ENCODE peak calls at places on chromosomes 1 and 21, in seven cellular contexts. W, R, T, A, E, B and D are unnamed samples.
A peak's percentile ranks its signal among the peaks of the same experiment; 100 is the strongest.

GRCh38 chr1:184060316-184060715 is 8.8 kb downstream of the TSEN15 start:
- DNase-seq in W (no peak), R (no peak), T (no peak), A (no peak), E (no peak), B (no peak), D (no peak)

GRCh38 chr21:42317826-42318746 is 2.9 kb upstream of the TFF3 start:
- DNase-seq in W (no peak), R (no peak), T (no peak), A (no peak), E (no peak), B (no peak), D (no peak)

GRCh38 chr1:166888710-166889109 is 12.6 kb upstream of the TADA1 start:
- DNase-seq in W (peak; percentile 23), R (no peak), T (no peak), A (no peak), E (peak; percentile 36), B (no peak), D (no peak)

GRCh38 chr1:67937651-67938050 is 104.4 kb upstream of the GNG12 start:
- DNase-seq in W (no peak), R (no peak), T (no peak), A (no peak), E (no peak), B (no peak), D (no peak)

GRCh38 chr1:53687426-53687825 is 51.5 kb downstream of the GLIS1 start:
- DNase-seq in W (no peak), R (no peak), T (no peak), A (no peak), E (no peak), B (no peak), D (no peak)

GRCh38 chr1:94602312-94602711 is 60.8 kb upstream of the F3 start:
- DNase-seq in W (no peak), R (no peak), T (no peak), A (no peak), E (no peak), B (no peak), D (no peak)

GRCh38 chr1:39701092-39701460 is 9.8 kb upstream of the HPCAL4 start:
- DNase-seq in W (no peak), R (no peak), T (no peak), A (no peak), E (no peak), B (no peak), D (no peak)

GRCh38 chr1:117366982-117367768 is at the start of gene MAN1A2:
- DNase-seq in W (peak; percentile 84), R (peak; percentile 54), T (peak; percentile 65), A (peak; percentile 36), E (peak; percentile 85), B (peak; percentile 53), D (peak; percentile 83)

GRCh38 chr1:226092955-226093354 is 30.4 kb downstream of the H3-3A start:
- DNase-seq in W (no peak), R (no peak), T (no peak), A (no peak), E (no peak), B (no peak), D (no peak)

GRCh38 chr1:229012823-229013222 is 258.1 kb upstream of the RAB4A start:
- DNase-seq in W (no peak), R (no peak), T (no peak), A (no peak), E (no peak), B (no peak), D (no peak)

GRCh38 chr1:193185861-193186714 is at the start of gene B3GALT2:
- DNase-seq in W (no peak), R (no peak), T (peak; percentile 32), A (no peak), E (peak; percentile 19), B (no peak), D (no peak)

GRCh38 chr1:239819075-239819474 is 272.6 kb upstream of the FMN2 start:
- DNase-seq in W (no peak), R (no peak), T (no peak), A (no peak), E (no peak), B (no peak), D (no peak)

GRCh38 chr1:113874017-113874879 is 2.7 kb upstream of the PTPN22 start:
- DNase-seq in W (peak; percentile 31), R (peak; percentile 41), T (peak; percentile 23), A (no peak), E (no peak), B (peak; percentile 58), D (peak; percentile 32)

GRCh38 chr1:54302951-54303843 is 103.0 kb downstream of the SSBP3 start:
- DNase-seq in W (no peak), R (no peak), T (no peak), A (no peak), E (peak; percentile 60), B (no peak), D (no peak)

GRCh38 chr1:86381223-86381622 is 14.9 kb downstream of the ODF2L start:
- DNase-seq in W (no peak), R (no peak), T (no peak), A (no peak), E (no peak), B (no peak), D (no peak)

GRCh38 chr1:184160236-184160635 is 108.7 kb downstream of the TSEN15 start:
- DNase-seq in W (no peak), R (no peak), T (no peak), A (no peak), E (no peak), B (peak; percentile 36), D (peak; percentile 9)

GRCh38 chr1:230299148-230300006 is 126.8 kb downstream of the PGBD5 start:
- DNase-seq in W (no peak), R (no peak), T (peak; percentile 82), A (no peak), E (no peak), B (no peak), D (no peak)

GRCh38 chr1:8604041-8604942 is 213.1 kb downstream of the RERE start:
- DNase-seq in W (no peak), R (no peak), T (no peak), A (no peak), E (no peak), B (peak; percentile 82), D (no peak)

GRCh38 chr1:194295690-194296089 is 1109.3 kb upstream of the B3GALT2 start:
- DNase-seq in W (no peak), R (peak; percentile 33), T (peak; percentile 15), A (no peak), E (no peak), B (no peak), D (peak; percentile 52)

GRCh38 chr1:86154581-86155060 is 2.0 kb downstream of the COL24A1 start:
- DNase-seq in W (no peak), R (no peak), T (no peak), A (no peak), E (peak; percentile 50), B (no peak), D (no peak)

GRCh38 chr1:94527447-94528031 is 14.0 kb downstream of the F3 start:
- DNase-seq in W (peak; percentile 28), R (peak; percentile 44), T (no peak), A (no peak), E (no peak), B (no peak), D (peak; percentile 20)

GRCh38 chr1:20742671-20743070 is 10.2 kb upstream of the SH2D5 start:
- DNase-seq in W (no peak), R (no peak), T (no peak), A (no peak), E (no peak), B (no peak), D (no peak)

GRCh38 chr1:238653693-238654321 is 732.6 kb upstream of the CHRM3 start:
- DNase-seq in W (no peak), R (no peak), T (no peak), A (no peak), E (no peak), B (no peak), D (no peak)

GRCh38 chr1:76231320-76231719 is 156.8 kb downstream of the ST6GALNAC3 start:
- DNase-seq in W (no peak), R (no peak), T (no peak), A (no peak), E (no peak), B (no peak), D (no peak)

GRCh38 chr1:6471086-6471841 is 5.3 kb upstream of the TNFRSF25 start:
- DNase-seq in W (peak; percentile 95), R (peak; percentile 58), T (no peak), A (no peak), E (no peak), B (no peak), D (no peak)

GRCh38 chr1:203795382-203796222 is at the start of the genes ZBED6 and ZC3H11A:
- DNase-seq in W (peak; percentile 95), R (peak; percentile 95), T (peak; percentile 96), A (peak; percentile 94), E (peak; percentile 93), B (peak; percentile 92), D (peak; percentile 98)

GRCh38 chr1:52904590-52905375 is 16.8 kb downstream of the ECHDC2 start:
- DNase-seq in W (peak; percentile 79), R (peak; percentile 10), T (no peak), A (peak; percentile 38), E (peak; percentile 88), B (no peak), D (no peak)

GRCh38 chr1:166884040-166884642 is 8.1 kb upstream of the TADA1 start:
- DNase-seq in W (peak; percentile 50), R (no peak), T (no peak), A (peak; percentile 66), E (peak; percentile 62), B (no peak), D (peak; percentile 4)

GRCh38 chr1:147824776-147825175 is 64.4 kb upstream of the GJA5 start:
- DNase-seq in W (no peak), R (no peak), T (no peak), A (no peak), E (no peak), B (no peak), D (no peak)

DNA sequence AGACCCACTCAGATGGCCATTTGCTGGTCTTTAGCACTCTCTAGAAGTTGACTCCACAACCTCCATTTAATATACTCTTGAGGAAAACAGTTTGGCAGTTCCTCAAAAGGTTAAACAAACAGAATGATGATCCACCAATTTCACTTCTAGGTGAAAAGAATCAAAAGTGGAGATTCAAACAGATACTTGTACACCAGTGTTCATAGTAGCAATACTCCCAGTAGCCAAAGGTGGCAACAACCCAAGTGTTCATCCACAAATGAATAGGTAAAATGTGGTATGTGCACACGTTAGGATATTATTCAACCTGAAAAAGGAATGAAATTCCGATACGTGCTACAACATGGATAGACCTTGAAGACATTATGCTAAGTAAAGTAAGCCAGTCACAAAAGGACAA is 6.3 kb downstream of the PRCC start:
- DNase-seq in W (no peak), R (no peak), T (no peak), A (no peak), E (no peak), B (no peak), D (no peak)
- TF ChIP-seq MAX in W (no peak), R (no peak), T (no peak), A (no peak), E (no peak), B (no peak), D (no peak)

GRCh38 chr1:89633745-89634625 is 1.1 kb downstream of the LRRC8C start:
- DNase-seq in W (peak; percentile 18), R (no peak), T (no peak), A (no peak), E (peak; percentile 39), B (no peak), D (peak; percentile 55)
- H3K27ac ChIP-seq in W (peak overlapping the region; percentile 67), R (peak overlapping the region; percentile 80), T (no peak overlapping the region), A (no peak overlapping the region), E (peak overlapping the region; percentile 88), B (peak overlapping the region; percentile 76), D (peak overlapping the region; percentile 97)

GRCh38 chr1:43129334-43129733 is 42.8 kb downstream of the EBNA1BP2 start:
- DNase-seq in W (no peak), R (no peak), T (no peak), A (no peak), E (no peak), B (no peak), D (no peak)
- H2AFZ ChIP-seq in W (no peak overlapping the region), R (no peak overlapping the region), T (no peak overlapping the region), A (no peak overlapping the region), E (no peak overlapping the region), B (no peak overlapping the region), D (no peak overlapping the region)

GRCh38 chr1:100469578-100469977 is 68.4 kb upstream of the GPR88 start:
- DNase-seq in W (no peak), R (no peak), T (no peak), A (no peak), E (no peak), B (no peak), D (no peak)
- TF ChIP-seq MAX in W (no peak), R (no peak), T (no peak), A (no peak), E (no peak), B (no peak), D (no peak)